ENCODE peak calls at places on chromosomes 7 and 10, in ten cellular contexts. C is IMR-90, H is neural progenitor cell, A is GM12878, F is fibroblast of lung, L is cardiac muscle cell, E is WTC11, R is tibial nerve, Q is B cell, B is endothelial cell. W is an unnamed sample.

GRCh38 chr7:123757095-123757494 is 8.3 kb upstream of the WASL start:
- DNase-seq in C (no peak), H (no peak), A (no peak), F (no peak), L (no peak), E (no peak), R (no peak), Q (no peak), B (no peak), W (no peak)

GRCh38 chr7:116534790-116535189 is 10.0 kb downstream of the CAV1 start:
- DNase-seq in C (no peak), H (no peak), A (no peak), F (no peak), L (peak), E (no peak), R (no peak), Q (no peak), B (no peak), W (no peak)

GRCh38 chr7:7251742-7252141 is 69.4 kb downstream of the C1GALT1 start:
- DNase-seq in C (no peak), H (no peak), A (peak), F (no peak), L (no peak), E (no peak), R (no peak), Q (peak), B (no peak), W (no peak)

GRCh38 chr10:15113766-15114165 is 16.6 kb downstream of the RPP38 start:
- DNase-seq in C (peak), H (no peak), A (no peak), F (peak), L (no peak), E (no peak), R (no peak), Q (no peak), B (no peak), W (no peak)

GRCh38 chr7:158957507-158957900 is 101.1 kb downstream of the DYNC2I1 start:
- DNase-seq in C (no peak), H (no peak), A (no peak), F (no peak), L (no peak), E (no peak), R (no peak), Q (peak), B (no peak), W (no peak)

GRCh38 chr7:132518102-132518838 is 58.0 kb downstream of the PLXNA4 start:
- DNase-seq in C (no peak), H (peak), A (no peak), F (no peak), L (no peak), E (peak), R (no peak), Q (no peak), B (peak), W (no peak)

GRCh38 chr10:77501152-77501845 is 136.3 kb downstream of the KCNMA1 start:
- DNase-seq in C (peak), H (no peak), A (no peak), F (peak), L (peak), E (no peak), R (no peak), Q (no peak), B (no peak), W (no peak)

GRCh38 chr7:29953735-29954347 is 35.8 kb downstream of the SCRN1 start:
- DNase-seq in C (no peak), H (no peak), A (no peak), F (no peak), L (no peak), E (no peak), R (no peak), Q (no peak), B (no peak), W (no peak)

GRCh38 chr7:137454169-137455166 is 110.9 kb upstream of the PTN start:
- DNase-seq in C (peak), H (peak), A (no peak), F (peak), L (peak), E (no peak), R (no peak), Q (no peak), B (no peak), W (no peak)

GRCh38 chr7:33933611-33934281 is 28.4 kb downstream of the BMPER start:
- DNase-seq in C (peak), H (no peak), A (no peak), F (peak), L (peak), E (no peak), R (no peak), Q (no peak), B (no peak), W (no peak)

GRCh38 chr7:133139350-133139749 is 57.5 kb upstream of the CHCHD3 start:
- DNase-seq in C (peak), H (peak), A (no peak), F (peak), L (peak), E (peak), R (no peak), Q (no peak), B (peak), W (no peak)

GRCh38 chr10:7818295-7819125 is at the start of gene TAF3:
- DNase-seq in C (peak), H (peak), A (peak), F (peak), L (peak), E (peak), R (peak), Q (peak), B (peak), W (peak)

GRCh38 chr7:129952164-129952652 is 552 bp downstream of the UBE2H start:
- DNase-seq in C (no peak), H (peak), A (no peak), F (no peak), L (peak), E (no peak), R (no peak), Q (peak), B (peak), W (no peak)

GRCh38 chr10:105068497-105068896 is 427.4 kb downstream of the SORCS3 start:
- DNase-seq in C (no peak), H (no peak), A (no peak), F (peak), L (no peak), E (no peak), R (no peak), Q (no peak), B (no peak), W (no peak)

GRCh38 chr7:111274882-111275281 is 184.0 kb downstream of the LRRN3 start:
- DNase-seq in C (peak), H (no peak), A (no peak), F (peak), L (peak), E (no peak), R (no peak), Q (no peak), B (no peak), W (no peak)

GRCh38 chr7:126578338-126578737 is 674.4 kb downstream of the GRM8 start:
- DNase-seq in C (no peak), H (peak), A (no peak), F (no peak), L (no peak), E (no peak), R (no peak), Q (no peak), B (no peak), W (no peak)

GRCh38 chr7:81956520-81956919 is 186.7 kb upstream of the HGF start:
- DNase-seq in C (peak), H (peak), A (peak), F (peak), L (peak), E (no peak), R (no peak), Q (no peak), B (peak), W (no peak)

GRCh38 chr7:138433583-138434437 is 26.2 kb upstream of the TRIM24 start:
- DNase-seq in C (no peak), H (no peak), A (no peak), F (no peak), L (no peak), E (no peak), R (no peak), Q (no peak), B (no peak), W (no peak)

GRCh38 chr7:46527360-46527759 is 606.3 kb upstream of the IGFBP3 start:
- DNase-seq in C (no peak), H (no peak), A (no peak), F (no peak), L (no peak), E (no peak), R (no peak), Q (no peak), B (no peak), W (no peak)

GRCh38 chr10:46541017-46541661 is 15.3 kb downstream of the GPRIN2 start:
- DNase-seq in C (no peak), H (peak), A (no peak), F (peak), L (peak), E (peak), R (peak), Q (peak), B (peak), W (no peak)

GRCh38 chr10:23094786-23095403 is 484 bp upstream of the MSRB2 start:
- DNase-seq in C (peak), H (no peak), A (no peak), F (no peak), L (no peak), E (no peak), R (no peak), Q (no peak), B (no peak), W (no peak)

GRCh38 chr10:103888113-103888841 is 29.7 kb downstream of the STN1 start:
- DNase-seq in C (peak), H (no peak), A (no peak), F (peak), L (peak), E (no peak), R (peak), Q (peak), B (no peak), W (no peak)

DNA sequence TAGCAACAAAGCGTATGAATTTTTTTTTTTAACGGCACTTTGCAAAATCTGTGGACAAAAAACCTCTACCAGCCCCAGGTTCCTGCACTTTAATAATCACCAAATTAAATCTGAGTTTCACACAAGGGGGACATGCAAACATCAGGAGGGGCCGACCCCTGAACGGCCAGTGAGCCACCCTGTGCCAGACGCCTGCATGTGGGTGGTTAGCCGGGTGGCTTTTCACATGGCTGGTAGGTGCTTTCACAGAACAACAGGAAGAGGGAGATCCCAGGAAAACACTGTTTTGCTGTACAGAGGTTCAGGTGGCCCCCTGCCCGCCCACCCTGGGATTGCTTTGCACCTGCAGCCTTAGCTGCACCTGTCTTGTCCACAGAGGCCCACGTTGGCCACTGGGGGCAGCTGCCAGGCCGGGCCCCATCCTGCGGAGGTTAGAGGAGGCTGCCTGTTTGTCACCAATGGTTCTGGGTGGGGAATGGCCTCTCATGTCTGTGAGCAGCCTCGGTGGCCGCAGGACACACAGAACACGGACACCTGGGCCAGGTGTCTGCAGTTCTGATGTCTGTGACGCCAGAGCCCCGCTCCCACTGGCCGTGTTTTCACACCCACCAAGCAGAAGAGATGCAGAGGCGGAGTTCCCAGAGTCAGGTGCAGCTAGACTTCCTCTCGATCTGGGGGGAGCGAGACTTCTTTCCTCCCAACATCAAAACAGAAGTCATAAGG is 107.7 kb downstream of the FAM53B start:
- DNase-seq in C (no peak), H (no peak), A (no peak), F (no peak), L (no peak), E (peak), R (no peak), Q (peak), B (no peak), W (no peak)
- TF ChIP-seq CTCF in C (no peak), H (peak), A (no peak), F (no peak), L (no peak), E (no peak), R (no peak), Q (peak), B (no peak), W (peak)

GRCh38 chr10:72328829-72329204 is 25.9 kb downstream of the DNAJB12 start:
- DNase-seq in C (no peak), H (no peak), A (no peak), F (no peak), L (no peak), E (no peak), R (no peak), Q (no peak), B (no peak), W (no peak)

GRCh38 chr10:72330059-72330426 is 24.7 kb downstream of the DNAJB12 start:
- DNase-seq in C (no peak), H (no peak), A (no peak), F (no peak), L (no peak), E (no peak), R (no peak), Q (no peak), B (no peak), W (no peak)

GRCh38 chr10:72329290-72330058 is 25.2 kb downstream of the DNAJB12 start:
- DNase-seq in C (no peak), H (peak), A (no peak), F (no peak), L (no peak), E (no peak), R (no peak), Q (no peak), B (no peak), W (no peak)

GRCh38 chr10:72331575-72332422 is 22.9 kb downstream of the DNAJB12 start:
- DNase-seq in C (peak), H (peak), A (peak), F (peak), L (peak), E (peak), R (peak), Q (peak), B (peak), W (peak)

GRCh38 chr10:72328045-72328828 is 26.5 kb downstream of the DNAJB12 start:
- DNase-seq in C (peak), H (peak), A (no peak), F (peak), L (peak), E (peak), R (peak), Q (no peak), B (peak), W (no peak)
- TF ChIP-seq CTCF in C (peak), H (peak), A (peak), F (peak), L (peak), E (peak), R (peak), Q (no peak), B (peak), W (no peak)

DNA sequence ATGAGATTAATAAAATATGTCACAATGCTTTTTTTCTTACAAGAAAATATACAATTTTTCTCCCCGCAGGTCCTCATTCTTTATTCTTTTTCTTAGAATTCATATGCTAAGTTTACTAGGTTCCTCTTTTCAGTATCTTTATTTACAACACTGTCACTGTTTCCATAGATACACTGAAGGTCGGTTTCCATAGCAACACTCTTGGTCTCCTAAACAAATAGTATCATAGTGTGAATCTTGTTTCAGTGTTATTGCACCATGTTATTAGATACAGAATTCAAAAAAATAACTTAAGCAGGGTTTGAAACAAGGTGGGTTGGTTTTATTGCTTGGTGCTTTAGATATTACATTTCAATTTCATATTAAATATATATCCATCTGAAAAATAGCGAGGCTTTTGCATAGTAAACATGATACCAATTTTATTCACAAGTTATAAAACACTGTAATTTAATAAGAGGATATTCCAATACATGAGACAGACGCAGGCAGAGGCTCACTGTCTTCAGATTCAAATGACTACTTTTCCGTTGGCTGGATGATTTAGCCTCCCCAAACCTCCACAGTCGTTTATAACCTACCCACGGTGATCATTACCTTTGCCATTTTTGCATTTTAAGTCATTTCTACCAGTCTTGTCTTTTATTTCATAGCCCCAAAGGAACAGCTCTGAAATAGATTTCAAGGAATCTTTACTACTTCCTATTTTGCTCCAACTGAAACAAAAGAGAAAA is 88.9 kb upstream of the KLF6 start:
- DNase-seq in C (peak), H (peak), A (peak), F (peak), L (peak), E (no peak), R (no peak), Q (peak), B (no peak), W (no peak)
- TF ChIP-seq CTCF in C (no peak), H (no peak), A (no peak), F (no peak), L (no peak), E (no peak), R (no peak), Q (no peak), B (no peak), W (no peak)

DNA sequence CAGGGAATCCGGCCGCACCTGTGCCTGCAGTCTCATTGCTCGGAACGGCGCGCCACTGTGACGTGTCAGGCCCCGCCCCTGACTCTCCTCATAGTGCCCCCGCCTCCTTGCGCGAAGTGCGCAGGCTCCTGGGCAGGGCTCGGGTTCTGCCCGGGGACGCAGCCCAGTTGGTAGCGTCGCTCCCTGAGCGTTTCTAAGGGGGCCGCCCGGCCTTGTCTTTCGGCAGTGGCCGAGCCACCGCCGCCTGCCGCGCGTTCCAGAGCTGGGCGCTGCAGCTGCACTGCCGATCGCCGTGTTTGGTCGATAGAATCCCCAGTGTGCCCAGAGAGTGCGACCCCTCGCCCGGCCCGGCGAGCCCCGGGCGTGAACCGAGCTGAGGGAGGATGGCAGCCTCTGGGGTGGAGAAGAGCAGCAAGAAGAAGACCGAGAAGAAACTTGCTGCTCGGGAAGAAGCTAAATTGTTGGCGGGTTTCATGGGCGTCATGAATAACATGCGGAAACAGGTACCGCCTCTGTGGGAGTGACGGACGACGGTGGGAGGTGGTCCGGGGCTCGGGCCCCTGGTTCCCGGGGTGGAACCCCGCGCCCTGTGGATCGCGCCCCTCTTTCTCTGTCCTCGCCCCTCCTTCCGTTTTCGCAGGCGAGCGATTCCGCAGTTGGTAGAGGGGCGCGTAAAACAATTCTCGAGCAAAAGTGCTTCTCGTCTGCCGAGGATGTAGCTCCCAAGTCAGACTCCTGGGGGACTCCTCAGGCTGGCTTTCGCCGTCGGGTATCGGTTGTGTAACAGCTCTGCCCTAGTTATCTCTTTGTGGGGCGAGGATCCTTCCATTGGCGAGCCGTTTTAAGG is at the start of gene KLHL7:
- DNase-seq in C (peak), H (peak), A (peak), F (peak), L (peak), E (peak), R (peak), Q (peak), B (peak), W (peak)
- TF ChIP-seq CTCF in C (peak), H (no peak), A (no peak), F (peak), L (peak), E (no peak), R (no peak), Q (no peak), B (no peak), W (no peak)

DNA sequence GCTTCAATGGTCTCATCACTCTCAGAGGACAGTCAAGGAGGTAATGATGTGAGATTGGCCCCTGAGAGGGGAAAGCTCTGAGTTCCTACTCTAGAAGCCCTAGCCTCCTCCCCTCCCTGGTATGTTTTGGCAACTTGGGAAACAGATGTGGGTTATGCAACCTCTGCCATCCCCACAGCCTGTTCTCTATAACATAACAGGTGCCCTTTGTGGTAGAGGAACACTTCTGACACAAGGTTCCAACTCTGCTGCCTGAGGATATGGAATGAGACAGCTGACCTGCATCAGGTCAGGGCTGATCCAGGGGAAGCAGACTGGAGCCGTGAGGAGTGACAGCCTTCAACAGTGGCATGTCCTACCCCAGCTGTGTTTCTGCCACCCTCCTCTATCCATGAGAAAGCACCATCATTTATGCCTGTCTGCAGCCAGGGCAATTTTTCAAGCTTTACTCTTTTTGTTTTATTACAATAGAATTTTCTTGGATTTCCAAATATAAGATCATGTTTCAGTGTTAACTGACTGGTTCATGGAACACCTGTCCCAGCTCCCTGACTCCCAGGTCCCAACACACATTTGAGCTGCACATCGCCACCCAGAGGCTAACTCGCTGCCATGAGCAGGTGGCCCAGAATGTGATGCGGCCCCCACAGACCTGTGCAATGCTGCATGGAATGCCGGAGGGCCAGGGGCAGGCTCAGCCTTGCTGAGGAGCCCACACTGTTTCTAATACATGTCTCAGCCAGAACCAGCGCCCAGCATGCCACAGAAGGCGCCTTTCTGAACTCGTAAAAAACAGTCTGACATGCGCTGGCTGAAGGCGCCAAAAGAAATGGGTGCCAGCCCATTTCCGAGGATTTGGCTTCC is 124.7 kb upstream of the CHST15 start:
- DNase-seq in C (no peak), H (peak), A (no peak), F (no peak), L (no peak), E (peak), R (no peak), Q (no peak), B (no peak), W (no peak)
- TF ChIP-seq CTCF in C (no peak), H (peak), A (no peak), F (no peak), L (no peak), E (peak), R (no peak), Q (no peak), B (no peak), W (no peak)

GRCh38 chr10:31927597-31928530 is 767 bp downstream of the ARHGAP12 start:
- DNase-seq in C (peak), H (peak), A (no peak), F (peak), L (peak), E (peak), R (peak), Q (no peak), B (peak), W (peak)
- TF ChIP-seq CTCF in C (peak), H (peak), A (no peak), F (peak), L (peak), E (no peak), R (peak), Q (no peak), B (no peak), W (no peak)

GRCh38 chr10:53209941-53210611 is 437.5 kb upstream of the MBL2 start:
- DNase-seq in C (peak), H (peak), A (no peak), F (peak), L (peak), E (no peak), R (no peak), Q (no peak), B (no peak), W (no peak)
- TF ChIP-seq CTCF in C (peak), H (peak), A (peak), F (peak), L (no peak), E (peak), R (no peak), Q (no peak), B (no peak), W (no peak)

W was measured in natural killer cell.